ENCODE peak calls at places on chromosomes 6 and 20, in six cellular contexts. R is cardiac muscle cell; A is psoas muscle; O is CD4-positive, alpha-beta T cell; F is fibroblast of the aortic adventitia; Y is breast epithelium. L is an unnamed sample.

GRCh38 chr6:27514906-27515495 is 42.1 kb upstream of the ZNF184 start:
- DNase-seq in R (no peak), A (no peak), O (no peak), F (no peak), Y (no peak), L (no peak)

GRCh38 chr6:125294036-125294435 is 7.7 kb downstream of the HDDC2 start:
- DNase-seq in R (no peak), A (no peak), O (no peak), F (peak), Y (no peak), L (no peak)

GRCh38 chr20:49644980-49645565 is 68.6 kb downstream of the B4GALT5 start:
- DNase-seq in R (no peak), A (no peak), O (no peak), F (no peak), Y (no peak), L (no peak)

GRCh38 chr6:113686049-113686448 is 171.1 kb upstream of the MARCKS start:
- DNase-seq in R (no peak), A (no peak), O (no peak), F (no peak), Y (no peak), L (no peak)

GRCh38 chr20:45061244-45061643 is 39.7 kb downstream of the KCNS1 start:
- DNase-seq in R (no peak), A (no peak), O (no peak), F (peak), Y (no peak), L (no peak)

GRCh38 chr6:17475845-17476244 is 82.5 kb downstream of the CAP2 start:
- DNase-seq in R (no peak), A (no peak), O (no peak), F (no peak), Y (no peak), L (no peak)

GRCh38 chr20:56429496-56429895 is 17.4 kb downstream of the CASS4 start:
- DNase-seq in R (no peak), A (no peak), O (no peak), F (peak), Y (no peak), L (no peak)

GRCh38 chr6:123909989-123910388 is 106.3 kb downstream of the NKAIN2 start:
- DNase-seq in R (no peak), A (no peak), O (no peak), F (no peak), Y (no peak), L (no peak)

GRCh38 chr6:146027586-146028249 is 1.1 kb upstream of the GRM1 start:
- DNase-seq in R (peak), A (no peak), O (no peak), F (no peak), Y (no peak), L (no peak)

GRCh38 chr6:168367285-168367720 is 47.7 kb upstream of the DACT2 start:
- DNase-seq in R (no peak), A (no peak), O (no peak), F (peak), Y (no peak), L (no peak)

GRCh38 chr6:29764422-29765196 is 41.4 kb downstream of the HLA-F start:
- DNase-seq in R (no peak), A (no peak), O (no peak), F (peak), Y (no peak), L (no peak)

GRCh38 chr6:39417440-39417839 is 94.9 kb upstream of the KCNK16 start:
- DNase-seq in R (no peak), A (no peak), O (no peak), F (no peak), Y (no peak), L (no peak)

GRCh38 chr6:148805767-148806166 is 58.9 kb downstream of the UST start:
- DNase-seq in R (no peak), A (no peak), O (no peak), F (no peak), Y (no peak), L (no peak)

GRCh38 chr6:1670711-1671462 is 61.2 kb downstream of the FOXC1 start:
- DNase-seq in R (peak), A (no peak), O (no peak), F (peak), Y (no peak), L (no peak)

GRCh38 chr6:52162940-52163908 is 23.0 kb upstream of the IL17A start:
- DNase-seq in R (no peak), A (no peak), O (no peak), F (peak), Y (no peak), L (no peak)

GRCh38 chr6:16282370-16282769 is 44.0 kb downstream of the GMPR start:
- DNase-seq in R (no peak), A (no peak), O (no peak), F (no peak), Y (no peak), L (no peak)

GRCh38 chr6:16286151-16286522 is 47.8 kb downstream of the GMPR start:
- DNase-seq in R (peak), A (no peak), O (peak), F (peak), Y (no peak), L (no peak)

GRCh38 chr6:16285467-16286150 is 47.2 kb downstream of the GMPR start:
- DNase-seq in R (no peak), A (no peak), O (no peak), F (no peak), Y (no peak), L (no peak)

GRCh38 chr6:16288163-16288562 is 49.8 kb downstream of the GMPR start:
- DNase-seq in R (no peak), A (no peak), O (no peak), F (no peak), Y (no peak), L (no peak)

GRCh38 chr6:16284472-16284871 is 46.1 kb downstream of the GMPR start:
- DNase-seq in R (no peak), A (peak), O (no peak), F (no peak), Y (no peak), L (no peak)
- TF ChIP-seq CTCF in R (no peak), A (peak), O (no peak), F (no peak), Y (no peak), L (no peak)

GRCh38 chr6:44004625-44005506 is 122.4 kb downstream of the MRPL14 start:
- DNase-seq in R (peak), A (peak), O (no peak), F (peak), Y (no peak), L (no peak)
- TF ChIP-seq CTCF in R (peak), A (no peak), O (no peak), F (peak), Y (no peak), L (no peak)

DNA sequence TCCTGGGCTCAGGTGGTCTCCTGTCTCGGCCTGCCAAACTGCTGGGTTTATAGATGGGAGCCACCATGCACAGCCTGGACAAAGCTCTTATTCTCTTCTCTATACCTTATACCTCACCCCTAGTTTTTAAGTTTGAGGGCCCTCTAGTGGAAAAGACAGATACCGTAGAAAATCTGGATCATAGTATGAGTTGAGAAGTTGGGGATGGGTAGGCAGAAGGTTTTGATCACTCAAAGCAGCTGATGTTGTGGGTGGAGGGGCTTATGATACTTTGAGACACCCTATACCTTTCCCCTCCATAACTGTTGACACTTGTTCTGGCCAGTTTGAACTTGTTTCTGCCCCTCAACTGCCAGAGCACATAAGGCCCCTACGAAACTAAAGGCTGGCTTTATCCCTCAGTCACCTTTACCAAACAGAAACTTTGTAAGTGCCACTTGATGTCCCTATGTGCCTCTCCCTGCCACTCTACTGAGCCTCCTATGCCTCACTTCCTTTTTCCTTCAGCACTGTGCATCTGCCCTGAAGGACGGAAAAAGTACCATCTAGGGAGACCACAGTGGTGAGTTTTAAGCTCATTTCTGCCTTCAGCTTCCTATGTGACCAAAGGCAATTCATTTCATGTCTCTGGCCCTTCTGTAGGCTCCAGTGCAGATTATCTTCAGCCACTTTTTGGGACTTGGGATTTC is 28.6 kb downstream of the RALY start:
- DNase-seq in R (peak), A (no peak), O (no peak), F (no peak), Y (no peak), L (no peak)
- TF ChIP-seq CTCF in R (peak), A (peak), O (peak), F (peak), Y (no peak), L (no peak)

DNA sequence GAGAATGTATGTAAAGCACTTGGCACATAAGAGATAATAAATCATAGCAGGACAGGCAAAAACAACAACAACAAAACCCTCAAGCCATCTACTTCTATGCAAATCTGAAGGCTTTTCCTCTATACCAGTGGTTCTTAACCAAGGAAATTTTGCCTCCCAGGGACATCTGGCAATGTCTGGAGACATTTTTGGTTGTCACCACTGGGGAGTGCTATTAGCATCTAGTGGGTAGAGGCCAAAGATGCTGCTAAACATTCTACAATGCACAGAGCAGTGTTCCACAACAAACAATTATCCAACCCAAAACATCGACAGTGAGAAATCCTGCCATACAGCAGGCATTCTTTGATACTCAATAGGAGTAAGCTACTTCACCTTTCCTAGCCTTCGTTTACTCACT is 28.2 kb downstream of the NDRG3 start:
- DNase-seq in R (peak), A (no peak), O (no peak), F (peak), Y (no peak), L (no peak)
- TF ChIP-seq CTCF in R (peak), A (peak), O (peak), F (peak), Y (no peak), L (no peak)

GRCh38 chr6:89311853-89312531 is 3.1 kb downstream of the GABRR2 start:
- DNase-seq in R (peak), A (peak), O (no peak), F (peak), Y (no peak), L (no peak)
- TF ChIP-seq CTCF in R (peak), A (peak), O (no peak), F (peak), Y (peak), L (no peak)

L was measured in mesothelial cell of epicardium.